ENCODE peak calls at places on chromosomes 4 and X, in four cellular contexts. Q, O, V and H are unnamed samples. For H3K4me1, the result is how much of the 10 kb centered on the place peaks cover.

GRCh38 chr4:168383510-168383909 is 65.0 kb upstream of the DDX60 start:
- DNase-seq in V (no peak), Q (no peak), O (no peak), H (no peak)

GRCh38 chr4:143294310-143294709 is 42.4 kb upstream of the GAB1 start:
- DNase-seq in V (peak), Q (peak), O (no peak), H (peak)

GRCh38 chr4:76758290-76758882 is 139.6 kb downstream of the SOWAHB start:
- DNase-seq in Q (peak), O (peak), V (no peak), H (no peak)

GRCh38 chrX:34382416-34382815 is 250.3 kb upstream of the FAM47A start:
- DNase-seq in Q (no peak), V (no peak), O (no peak), H (peak)

GRCh38 chr4:36165256-36166005 is 78.9 kb downstream of the ARAP2 start:
- DNase-seq in O (no peak), V (no peak), Q (no peak), H (no peak)

GRCh38 chr4:113442821-113443220 is 318.7 kb downstream of the CAMK2D start:
- DNase-seq in O (no peak), V (no peak), Q (no peak), H (no peak)

GRCh38 chrX:40105016-40105790 is 7.4 kb upstream of the BCOR start:
- DNase-seq in V (peak), Q (peak), O (peak), H (peak)

GRCh38 chrX:151240237-151240636 is 63.9 kb downstream of the GPR50 start:
- DNase-seq in Q (no peak), O (no peak), V (no peak), H (no peak)

GRCh38 chr4:140720387-140721087 is 35.6 kb downstream of the TBC1D9 start:
- DNase-seq in O (no peak), V (no peak), Q (no peak), H (no peak)

GRCh38 chrX:15930585-15930984 is 76.0 kb upstream of the AP1S2 start:
- DNase-seq in V (no peak), Q (no peak), O (peak), H (no peak)

GRCh38 chr4:22593933-22594332 is 78.1 kb upstream of the ADGRA3 start:
- DNase-seq in O (no peak), Q (no peak), V (no peak), H (no peak)

GRCh38 chr4:3362431-3363287 is 69.8 kb downstream of the RGS12 start:
- DNase-seq in O (no peak), V (no peak), Q (no peak), H (no peak)

GRCh38 chr4:3871181-3871852 is 105.1 kb downstream of the ADRA2C start:
- DNase-seq in V (no peak), Q (peak), O (peak), H (no peak)

GRCh38 chr4:88093874-88094273 is 64.6 kb downstream of the ABCG2 start:
- DNase-seq in Q (peak), O (no peak), V (no peak), H (no peak)
- TF ChIP-seq CTCF in Q (no peak), O (no peak), V (no peak), H (no peak)

DNA sequence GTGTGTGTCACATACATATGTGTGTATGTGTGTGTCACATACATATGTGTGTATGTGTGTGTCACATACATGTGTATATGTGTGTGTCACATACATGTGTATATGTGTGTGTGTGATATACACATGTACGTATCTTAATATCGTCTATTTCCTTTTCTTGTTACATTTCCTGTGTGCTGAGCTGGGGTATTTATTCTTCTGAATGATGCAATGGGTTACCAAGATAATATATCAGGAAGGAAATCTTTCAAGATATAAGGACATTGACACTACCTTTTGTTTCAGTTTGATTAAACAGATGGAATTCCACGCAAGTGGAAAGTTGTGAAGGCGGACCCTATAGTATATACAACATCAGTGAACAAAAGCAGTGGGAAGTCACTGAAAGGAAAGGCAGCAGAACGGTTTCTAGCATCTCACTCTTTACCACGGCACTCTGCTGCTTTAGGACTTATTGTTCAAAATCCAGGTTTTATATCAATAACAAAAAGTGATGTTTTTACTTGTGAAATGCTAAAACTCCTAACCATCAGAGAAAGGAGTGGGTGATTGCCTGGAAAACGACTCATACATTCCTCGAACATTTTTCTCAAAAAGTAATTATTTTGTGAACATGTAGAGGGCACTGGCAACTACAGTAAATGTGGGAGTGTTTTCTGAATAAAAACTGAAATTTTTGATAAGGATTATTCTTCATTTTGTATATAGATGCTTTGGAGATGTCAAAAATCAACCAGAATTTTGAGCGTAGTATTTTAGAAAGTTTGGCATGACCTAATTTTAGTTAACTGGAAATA is 43.1 kb upstream of the IL21 start:
- DNase-seq in Q (no peak), O (no peak), V (no peak), H (no peak)
- H3K4me1 ChIP-seq in Q (under half), O (under half), V (under half), H (under half)

GRCh38 chrX:145816607-145817298 is 876 bp upstream of the SLITRK2 start:
- DNase-seq in Q (no peak), O (peak), V (no peak), H (no peak)

GRCh38 chrX:145817666-145818521 is at the start of gene SLITRK2:
- DNase-seq in O (peak), Q (no peak), V (no peak), H (no peak)

GRCh38 chrX:145820825-145821224 is 3.2 kb downstream of the SLITRK2 start:
- DNase-seq in O (no peak), Q (no peak), V (no peak), H (no peak)

GRCh38 chrX:145817299-145817665 is 347 bp upstream of the SLITRK2 start:
- DNase-seq in V (peak), Q (no peak), O (peak), H (no peak)

DNA sequence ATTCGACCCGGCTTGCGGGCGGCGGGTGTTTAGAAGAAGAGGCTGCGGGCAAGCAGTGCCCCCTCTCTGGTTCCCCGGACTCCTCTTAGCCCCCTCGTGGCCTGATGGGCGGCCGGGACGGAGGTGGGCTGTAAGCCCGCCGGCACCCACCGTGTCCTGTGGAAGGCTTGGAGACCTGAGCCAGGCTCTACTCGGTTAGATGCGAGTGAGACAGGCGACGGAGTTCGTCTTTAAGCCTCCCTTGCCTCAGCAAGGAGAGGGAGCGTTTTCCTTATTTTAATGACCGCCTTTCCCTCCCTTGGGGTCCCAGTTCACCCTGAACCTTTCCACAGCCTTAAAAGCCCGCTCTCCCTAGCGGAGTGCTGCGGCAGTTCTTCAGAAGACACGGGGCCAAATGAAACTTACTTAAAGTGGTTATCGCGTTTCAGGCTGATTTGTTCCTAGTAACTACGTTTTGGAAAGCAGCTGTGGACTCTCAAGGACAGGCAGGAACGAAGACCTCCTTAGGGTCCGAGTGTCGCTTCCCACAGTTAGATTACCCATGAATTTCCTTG is 970 bp downstream of the SLITRK2 start:
- DNase-seq in Q (no peak), V (no peak), O (peak), H (no peak)
- H3K4me3 ChIP-seq in Q (no peak), V (peak), O (peak), H (no peak)

DNA sequence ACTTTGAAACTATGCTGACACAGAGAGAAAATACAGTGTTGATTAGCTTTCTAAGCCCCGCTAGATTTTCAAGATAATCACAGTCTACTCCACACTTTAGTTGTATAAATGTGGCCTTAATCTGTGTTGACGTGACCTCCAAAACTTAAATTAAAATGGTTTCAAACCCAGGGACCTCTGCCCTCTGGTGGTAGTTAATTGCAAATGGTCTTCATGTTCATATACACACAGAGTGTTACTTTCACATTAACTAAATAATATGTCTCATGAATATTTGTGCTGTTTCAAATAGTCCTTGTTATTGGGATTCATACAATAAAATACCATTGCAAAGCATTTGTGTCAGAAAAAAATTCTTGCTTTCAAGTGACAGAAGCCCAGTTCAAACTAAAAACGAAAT is 64.3 kb downstream of the TASL start:
- DNase-seq in Q (no peak), V (no peak), O (peak), H (peak)
- TF ChIP-seq CTCF in Q (peak), V (no peak), O (peak), H (no peak)

DNA sequence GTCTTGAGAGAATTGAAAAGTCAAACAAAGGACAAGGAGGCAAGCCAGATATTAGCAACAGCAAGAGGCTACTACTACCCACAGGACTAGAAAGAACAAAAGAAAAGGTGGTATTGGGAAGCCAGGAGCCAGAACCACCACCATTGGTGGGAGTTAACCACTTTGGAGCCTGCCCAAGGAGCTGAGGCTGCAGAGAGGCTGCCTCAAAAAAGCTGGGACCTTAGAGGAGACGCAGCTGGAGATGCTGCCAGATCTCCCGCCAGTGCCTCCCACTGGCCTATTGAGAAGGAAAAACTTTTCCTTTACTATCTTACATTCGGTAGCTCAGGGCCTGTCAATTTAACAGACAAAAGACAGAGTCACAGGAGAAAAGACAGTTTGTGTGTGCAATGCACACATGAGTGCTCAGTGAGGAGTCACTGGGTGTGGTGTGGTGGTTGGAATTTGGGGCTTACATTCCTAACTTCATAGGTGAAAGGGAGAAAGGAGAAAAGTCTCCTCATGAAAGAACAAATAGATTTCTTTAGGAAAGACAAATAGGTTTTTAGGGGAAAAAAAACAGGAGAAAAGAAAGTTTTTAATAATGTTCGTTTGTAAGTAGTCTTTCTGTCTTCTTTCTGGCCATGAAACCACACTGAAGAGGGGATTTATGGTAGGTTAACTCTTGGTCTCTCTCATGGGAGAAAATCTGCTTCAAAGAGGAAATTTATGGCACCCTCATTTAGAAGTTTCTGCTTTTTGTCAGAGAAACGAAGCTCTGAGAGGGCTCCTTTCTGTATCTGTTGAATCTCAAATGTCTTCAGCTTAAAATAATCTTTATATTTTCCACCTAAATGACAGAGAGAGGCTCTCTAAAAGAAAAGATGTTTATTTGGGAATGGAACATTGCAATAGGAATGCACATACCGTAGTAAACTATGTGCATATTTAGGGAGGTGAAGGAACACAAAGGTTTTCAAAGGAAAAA is 52.6 kb upstream of the HPSE start:
- DNase-seq in O (peak), V (no peak), Q (no peak), H (no peak)
- H3K4me1 ChIP-seq in O (under half), V (under half), Q (under half), H (under half)